ENCODE peak calls at places on chromosomes 1 and 21, in ten cellular contexts. J, X, R, W, D, T, P, B, A and K are unnamed samples.

GRCh38 chr1:221074325-221074724 is 195.1 kb downstream of the HLX start:
- DNase-seq in B (no peak), R (no peak), T (no peak), X (no peak), D (no peak), P (no peak), A (no peak), J (no peak), W (no peak), K (no peak)

GRCh38 chr1:85062425-85063026 is 14.2 kb upstream of the MCOLN3 start:
- DNase-seq in R (no peak), B (no peak), P (no peak), X (no peak), J (no peak), T (no peak), W (no peak), D (no peak), A (no peak), K (no peak)

GRCh38 chr1:235919797-235920475 is 53.2 kb upstream of the LYST start:
- DNase-seq in A (no peak), P (no peak), W (no peak), X (peak), T (no peak), D (no peak), B (no peak), R (no peak), J (no peak), K (no peak)

GRCh38 chr1:46223472-46223943 is 20.4 kb downstream of the LURAP1 start:
- DNase-seq in D (peak), T (peak), R (no peak), W (peak), X (peak), J (peak), P (peak), B (no peak), A (peak), K (peak)

GRCh38 chr1:16072616-16073484 is 601 bp downstream of the FAM131C start:
- DNase-seq in R (no peak), W (peak), J (no peak), T (no peak), P (no peak), A (no peak), X (no peak), D (no peak), B (no peak), K (no peak)

GRCh38 chr21:31630062-31630711 is 29.3 kb upstream of the SOD1 start:
- DNase-seq in X (no peak), W (no peak), T (peak), B (no peak), R (no peak), D (no peak), A (no peak), P (no peak), J (no peak), K (no peak)

GRCh38 chr1:31943546-31944184 is 5.5 kb upstream of the PTP4A2 start:
- DNase-seq in A (no peak), T (no peak), R (no peak), X (no peak), D (no peak), B (no peak), P (no peak), J (no peak), W (no peak), K (no peak)

GRCh38 chr1:63772876-63773275 is 941 bp upstream of the ROR1 start:
- DNase-seq in T (no peak), R (no peak), X (no peak), P (no peak), A (no peak), W (no peak), J (no peak), D (no peak), B (no peak), K (no peak)

GRCh38 chr1:221946768-221947167 is 204.9 kb upstream of the DUSP10 start:
- DNase-seq in P (no peak), T (no peak), B (no peak), X (no peak), R (no peak), D (no peak), A (no peak), W (no peak), J (no peak), K (no peak)

GRCh38 chr1:40379785-40380452 is 6.4 kb downstream of the SMAP2 start:
- DNase-seq in A (no peak), B (no peak), R (no peak), X (no peak), D (no peak), W (no peak), T (no peak), P (no peak), J (no peak), K (no peak)

GRCh38 chr21:44751799-44752636 is 40.6 kb upstream of the TSPEAR start:
- DNase-seq in A (no peak), T (no peak), J (no peak), W (no peak), P (no peak), R (no peak), X (no peak), D (no peak), B (no peak), K (no peak)

GRCh38 chr21:45976666-45977335 is 4.8 kb upstream of the COL6A1 start:
- DNase-seq in X (no peak), J (peak), W (peak), P (peak), A (no peak), B (no peak), D (no peak), R (no peak), T (no peak), K (no peak)

DNA sequence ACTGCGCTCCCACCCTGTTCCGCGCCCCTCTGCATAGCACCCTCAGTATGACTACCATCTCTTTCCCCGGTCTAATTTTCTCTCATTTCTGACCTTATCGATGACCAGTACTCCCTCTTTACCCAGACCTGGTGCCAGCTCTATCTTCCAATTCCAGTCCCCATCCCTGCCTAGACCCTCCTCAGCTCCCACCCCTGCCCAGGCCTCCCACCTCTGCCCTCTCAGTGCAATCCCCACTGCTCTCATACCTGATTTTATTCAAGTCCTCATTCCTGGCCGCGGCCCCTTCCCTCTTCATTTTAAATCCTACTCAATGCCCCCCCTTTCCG is 1.3 kb downstream of the USP24 start:
- DNase-seq in A (peak), B (no peak), X (no peak), T (no peak), W (peak), D (no peak), P (peak), R (no peak), J (no peak), K (no peak)
- TF ChIP-seq POLR2A in A (no peak), B (no peak), X (no peak), T (no peak), W (no peak), D (no peak), P (no peak), R (no peak), J (no peak), K (no peak)

GRCh38 chr1:156751724-156752481 is 428 bp upstream of the HDGF start:
- DNase-seq in A (peak), X (peak), P (peak), R (peak), D (peak), J (peak), T (peak), B (peak), W (peak), K (peak)
- TF ChIP-seq POLR2A in A (peak), X (peak), P (peak), R (no peak), D (no peak), J (no peak), T (peak), B (no peak), W (peak), K (peak)

DNA sequence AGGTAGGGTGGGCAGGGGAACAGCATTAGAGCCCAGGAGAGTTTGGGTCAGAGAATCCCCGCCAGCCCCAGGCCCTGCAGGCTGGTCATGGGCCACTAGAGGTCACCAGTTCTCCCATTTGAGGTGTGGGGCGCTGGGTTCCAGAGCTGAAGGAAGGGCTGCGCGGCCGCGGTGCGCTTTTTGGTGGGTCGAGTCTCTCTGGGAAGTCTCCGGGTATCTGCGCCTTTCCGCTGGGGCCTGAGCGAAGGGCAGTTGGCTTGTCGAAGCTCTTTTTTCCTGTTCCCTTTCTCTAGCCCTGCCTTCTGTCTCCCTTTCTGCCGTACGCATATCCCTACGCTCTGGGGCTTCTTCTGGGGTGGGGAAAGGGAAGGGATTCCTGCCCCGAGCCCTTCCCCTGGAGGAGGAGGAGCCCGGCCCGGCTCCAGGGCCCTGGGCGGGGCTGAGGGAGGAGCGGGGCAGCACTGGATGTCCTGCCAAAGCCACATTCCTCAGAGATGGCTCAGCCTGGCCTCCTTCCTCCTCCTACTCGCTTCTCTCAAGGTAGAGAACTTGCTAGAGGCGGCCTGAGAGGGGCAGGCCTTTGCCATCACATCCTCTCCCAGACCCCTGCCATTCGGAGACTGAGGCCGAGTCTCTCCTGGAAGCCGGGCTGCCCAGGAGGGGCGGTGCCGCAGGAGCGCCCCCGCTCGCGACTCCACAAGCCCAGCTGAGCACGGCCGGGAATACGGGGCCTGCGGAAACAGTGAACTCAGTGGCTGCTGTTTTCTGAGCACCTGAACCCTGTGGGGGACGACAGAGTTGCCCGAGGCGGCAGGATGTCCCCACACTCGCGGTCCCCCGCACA is 12.0 kb downstream of the ADAMTSL4 start:
- DNase-seq in R (peak), B (no peak), J (peak), T (peak), W (peak), P (peak), X (peak), A (peak), D (peak), K (peak)
- TF ChIP-seq POLR2A in R (peak), B (no peak), J (peak), T (peak), W (peak), P (peak), X (peak), A (peak), D (peak), K (peak)

GRCh38 chr1:26695417-26696190 is at the start of gene ARID1A:
- DNase-seq in X (no peak), T (peak), A (peak), R (peak), D (peak), B (peak), P (peak), W (peak), J (peak), K (peak)
- TF ChIP-seq POLR2A in X (peak), T (peak), A (peak), R (peak), D (no peak), B (peak), P (no peak), W (peak), J (no peak), K (no peak)

GRCh38 chr1:27557596-27558340 is 46.2 kb downstream of the AHDC1 start:
- DNase-seq in R (no peak), J (no peak), D (no peak), T (no peak), X (peak), B (no peak), W (no peak), P (peak), A (no peak), K (peak)
- TF ChIP-seq POLR2A in R (no peak), J (no peak), D (no peak), T (no peak), X (no peak), B (no peak), W (no peak), P (no peak), A (no peak), K (no peak)

DNA sequence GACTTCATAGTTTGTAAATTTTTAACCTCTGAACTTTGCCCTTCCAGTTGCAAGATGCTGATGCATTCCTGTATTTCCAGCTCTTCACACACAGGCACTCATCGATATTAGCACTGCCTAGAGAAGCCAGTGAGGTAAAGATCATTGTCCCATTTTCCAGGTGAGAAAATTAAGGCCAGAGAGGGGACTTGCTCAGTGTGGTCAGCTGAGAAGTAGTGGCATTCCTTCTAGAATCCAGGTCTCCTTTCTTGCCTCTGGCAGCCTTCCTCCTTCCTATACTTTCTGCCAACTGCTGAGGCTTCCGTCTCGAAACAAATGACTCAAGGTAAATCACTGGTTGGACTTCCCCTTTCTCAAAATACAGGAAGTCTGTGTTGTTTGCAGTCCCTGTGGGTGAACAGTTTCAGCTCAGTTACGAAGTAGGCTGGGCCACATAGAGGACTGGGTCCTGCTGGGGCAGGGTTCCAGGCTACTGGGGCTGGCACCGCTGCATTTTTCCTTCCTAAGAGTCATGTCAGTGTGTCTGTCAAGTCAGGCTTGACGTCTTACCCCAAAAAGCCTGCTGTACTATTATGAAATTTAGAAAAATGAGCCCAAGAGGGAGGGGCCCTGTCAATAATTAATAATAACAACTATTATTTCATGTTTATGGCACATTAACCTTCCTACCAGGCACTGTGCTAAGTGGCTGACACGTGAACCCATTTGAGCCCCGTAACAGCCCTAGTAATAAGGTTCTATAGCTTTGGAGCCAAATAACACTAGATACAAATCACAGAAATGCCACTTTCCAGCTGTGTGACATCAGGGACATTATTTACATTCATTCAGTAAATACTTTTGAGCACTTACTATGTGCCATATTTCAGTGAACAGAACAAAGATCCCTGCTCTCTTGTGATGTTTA is 16.6 kb upstream of the RNF19B start:
- DNase-seq in T (no peak), P (no peak), W (no peak), X (peak), R (no peak), D (peak), J (no peak), A (peak), B (peak), K (peak)
- TF ChIP-seq POLR2A in T (no peak), P (peak), W (no peak), X (no peak), R (no peak), D (no peak), J (no peak), A (no peak), B (peak), K (no peak)